ENCODE peak calls at places on chromosomes 12 and 14, in ten cellular contexts. One of them, this sample, is unnamed.

GRCh38 chr12:11958216-11959091 is 112.3 kb upstream of the BCL2L14 start:
- DNase-seq in heart right ventricle: no peak
- DNase-seq in CD4-positive, alpha-beta T cell: no peak
- DNase-seq in NCI-H1092: no peak
- DNase-seq in pulmonary artery endothelial cell: peak
- DNase-seq in CD8-positive, alpha-beta T cell: no peak
- DNase-seq in T47D: no peak
- DNase-seq in naive thymus-derived CD4-positive, alpha-beta T cell: no peak
- DNase-seq in uterus: no peak
- DNase-seq in skeletal muscle cell: peak
- DNase-seq in this sample: peak

GRCh38 chr12:131211279-131211938 is 257.7 kb downstream of the ADGRD1 start:
- DNase-seq in heart right ventricle: no peak
- DNase-seq in naive thymus-derived CD4-positive, alpha-beta T cell: no peak
- DNase-seq in CD4-positive, alpha-beta T cell: no peak
- DNase-seq in NCI-H1092: no peak
- DNase-seq in skeletal muscle cell: no peak
- DNase-seq in uterus: no peak
- DNase-seq in CD8-positive, alpha-beta T cell: no peak
- DNase-seq in T47D: no peak
- DNase-seq in pulmonary artery endothelial cell: no peak
- DNase-seq in this sample: no peak

GRCh38 chr12:460301-461230 is 827 bp downstream of the B4GALNT3 start:
- DNase-seq in naive thymus-derived CD4-positive, alpha-beta T cell: peak
- DNase-seq in CD4-positive, alpha-beta T cell: peak
- DNase-seq in NCI-H1092: no peak
- DNase-seq in heart right ventricle: peak
- DNase-seq in skeletal muscle cell: no peak
- DNase-seq in pulmonary artery endothelial cell: no peak
- DNase-seq in CD8-positive, alpha-beta T cell: peak
- DNase-seq in uterus: peak
- DNase-seq in T47D: no peak
- DNase-seq in this sample: no peak

GRCh38 chr14:90726656-90727055 is 89.6 kb downstream of the TTC7B start:
- DNase-seq in NCI-H1092: no peak
- DNase-seq in CD8-positive, alpha-beta T cell: no peak
- DNase-seq in heart right ventricle: no peak
- DNase-seq in skeletal muscle cell: peak
- DNase-seq in T47D: no peak
- DNase-seq in naive thymus-derived CD4-positive, alpha-beta T cell: no peak
- DNase-seq in CD4-positive, alpha-beta T cell: no peak
- DNase-seq in uterus: peak
- DNase-seq in pulmonary artery endothelial cell: no peak
- DNase-seq in this sample: peak

GRCh38 chr12:20140751-20141150 is 227.6 kb upstream of the PDE3A start:
- DNase-seq in heart right ventricle: no peak
- DNase-seq in CD8-positive, alpha-beta T cell: no peak
- DNase-seq in pulmonary artery endothelial cell: no peak
- DNase-seq in skeletal muscle cell: no peak
- DNase-seq in T47D: no peak
- DNase-seq in naive thymus-derived CD4-positive, alpha-beta T cell: no peak
- DNase-seq in uterus: no peak
- DNase-seq in NCI-H1092: no peak
- DNase-seq in CD4-positive, alpha-beta T cell: no peak
- DNase-seq in this sample: no peak

GRCh38 chr12:3725267-3726115 is 27.4 kb downstream of the CRACR2A start:
- DNase-seq in CD4-positive, alpha-beta T cell: no peak
- DNase-seq in CD8-positive, alpha-beta T cell: no peak
- DNase-seq in skeletal muscle cell: no peak
- DNase-seq in naive thymus-derived CD4-positive, alpha-beta T cell: no peak
- DNase-seq in pulmonary artery endothelial cell: no peak
- DNase-seq in NCI-H1092: no peak
- DNase-seq in heart right ventricle: no peak
- DNase-seq in uterus: no peak
- DNase-seq in T47D: no peak
- DNase-seq in this sample: no peak

GRCh38 chr12:117818400-117818799 is 150.4 kb downstream of the KSR2 start:
- DNase-seq in pulmonary artery endothelial cell: no peak
- DNase-seq in CD4-positive, alpha-beta T cell: no peak
- DNase-seq in CD8-positive, alpha-beta T cell: no peak
- DNase-seq in heart right ventricle: no peak
- DNase-seq in NCI-H1092: no peak
- DNase-seq in skeletal muscle cell: no peak
- DNase-seq in naive thymus-derived CD4-positive, alpha-beta T cell: no peak
- DNase-seq in uterus: no peak
- DNase-seq in T47D: no peak
- DNase-seq in this sample: no peak

GRCh38 chr14:56963381-56963780 is 153.1 kb upstream of the OTX2 start:
- DNase-seq in naive thymus-derived CD4-positive, alpha-beta T cell: no peak
- DNase-seq in heart right ventricle: no peak
- DNase-seq in CD8-positive, alpha-beta T cell: no peak
- DNase-seq in NCI-H1092: no peak
- DNase-seq in CD4-positive, alpha-beta T cell: no peak
- DNase-seq in pulmonary artery endothelial cell: no peak
- DNase-seq in T47D: no peak
- DNase-seq in uterus: no peak
- DNase-seq in skeletal muscle cell: no peak
- DNase-seq in this sample: no peak

GRCh38 chr14:40004871-40005503 is 572.8 kb upstream of the FBXO33 start:
- DNase-seq in CD8-positive, alpha-beta T cell: no peak
- DNase-seq in pulmonary artery endothelial cell: no peak
- DNase-seq in skeletal muscle cell: no peak
- DNase-seq in uterus: no peak
- DNase-seq in T47D: no peak
- DNase-seq in NCI-H1092: no peak
- DNase-seq in naive thymus-derived CD4-positive, alpha-beta T cell: no peak
- DNase-seq in CD4-positive, alpha-beta T cell: no peak
- DNase-seq in heart right ventricle: no peak
- DNase-seq in this sample: no peak

GRCh38 chr14:92397140-92397815 is 74.3 kb downstream of the SLC24A4 start:
- DNase-seq in CD8-positive, alpha-beta T cell: no peak
- DNase-seq in NCI-H1092: no peak
- DNase-seq in uterus: no peak
- DNase-seq in pulmonary artery endothelial cell: no peak
- DNase-seq in skeletal muscle cell: peak
- DNase-seq in heart right ventricle: no peak
- DNase-seq in T47D: no peak
- DNase-seq in naive thymus-derived CD4-positive, alpha-beta T cell: no peak
- DNase-seq in CD4-positive, alpha-beta T cell: no peak
- DNase-seq in this sample: peak

GRCh38 chr12:119841433-119842210 is 35.5 kb downstream of the CIT start:
- DNase-seq in skeletal muscle cell: no peak
- DNase-seq in NCI-H1092: no peak
- DNase-seq in T47D: no peak
- DNase-seq in CD4-positive, alpha-beta T cell: no peak
- DNase-seq in uterus: no peak
- DNase-seq in heart right ventricle: no peak
- DNase-seq in naive thymus-derived CD4-positive, alpha-beta T cell: no peak
- DNase-seq in CD8-positive, alpha-beta T cell: no peak
- DNase-seq in pulmonary artery endothelial cell: no peak
- DNase-seq in this sample: no peak

GRCh38 chr12:59055204-59055839 is 135.0 kb upstream of the LRIG3 start:
- DNase-seq in CD4-positive, alpha-beta T cell: no peak
- DNase-seq in CD8-positive, alpha-beta T cell: no peak
- DNase-seq in naive thymus-derived CD4-positive, alpha-beta T cell: no peak
- DNase-seq in uterus: no peak
- DNase-seq in heart right ventricle: no peak
- DNase-seq in NCI-H1092: no peak
- DNase-seq in T47D: no peak
- DNase-seq in skeletal muscle cell: peak
- DNase-seq in pulmonary artery endothelial cell: peak
- DNase-seq in this sample: peak

This sample was measured in GM04503.